ENCODE peak calls at places on chromosomes 12 and 14, in five cellular contexts. T is activated naive CD8-positive, alpha-beta T cell treated with anti-CD3 and anti-CD28 coated beads, Interleukin-2, amount 50 U/mL, for 16 hours; S is adrenal gland; K is left ventricle myocardium inferior; O is mucosa of descending colon. F is an unnamed sample.

GRCh38 chr12:67884596-67884995 is 104.7 kb upstream of the IFNG-AS1 start:
- DNase-seq in T (no peak), S (no peak), K (no peak), O (no peak), F (no peak)

GRCh38 chr12:8773456-8773855 is 49.0 kb upstream of the A2ML1 start:
- DNase-seq in T (no peak), S (no peak), K (peak; percentile 56), O (no peak), F (no peak)

GRCh38 chr12:124888203-124888602 is 24.5 kb upstream of the SCARB1 start:
- DNase-seq in T (no peak), S (peak; percentile 74), K (no peak), O (no peak), F (no peak)

GRCh38 chr12:125406131-125406530 is 340.9 kb downstream of the AACS start:
- DNase-seq in T (no peak), S (no peak), K (no peak), O (no peak), F (no peak)

GRCh38 chr12:109461049-109461845 is 15.9 kb downstream of the KCTD10 start:
- DNase-seq in T (no peak), S (peak; percentile 66), K (peak; percentile 33), O (peak; percentile 48), F (peak; percentile 60)

GRCh38 chr12:55720071-55720564 is at the start of gene RDH5:
- DNase-seq in T (no peak), S (no peak), K (peak; percentile 69), O (peak; percentile 83), F (peak; percentile 95)

GRCh38 chr14:71304588-71305133 is 397.4 kb downstream of the PCNX1 start:
- DNase-seq in T (no peak), S (no peak), K (no peak), O (no peak), F (no peak)

GRCh38 chr14:100557658-100558057 is 29.6 kb downstream of the BEGAIN start:
- DNase-seq in T (no peak), S (peak; percentile 24), K (no peak), O (no peak), F (no peak)

GRCh38 chr12:92439397-92439779 is 263.4 kb upstream of the PLEKHG7 start:
- DNase-seq in T (no peak), S (peak; percentile 70), K (no peak), O (no peak), F (peak; percentile 12)

GRCh38 chr14:95140060-95140858 is 17.1 kb downstream of the DICER1 start:
- DNase-seq in T (no peak), S (no peak), K (no peak), O (no peak), F (no peak)

GRCh38 chr12:126469211-126469610 is 1404.0 kb downstream of the AACS start:
- DNase-seq in T (no peak), S (no peak), K (no peak), O (no peak), F (no peak)

GRCh38 chr14:21066882-21067502 is 3.1 kb upstream of the ARHGEF40 start:
- DNase-seq in T (no peak), S (no peak), K (no peak), O (no peak), F (no peak)

GRCh38 chr14:94144765-94145164 is 15.4 kb upstream of the IFI27L2 start:
- DNase-seq in T (no peak), S (no peak), K (no peak), O (no peak), F (no peak)

GRCh38 chr12:66693901-66694513 is 15.1 kb upstream of the GRIP1 start:
- DNase-seq in T (no peak), S (peak; percentile 19), K (no peak), O (no peak), F (peak; percentile 72)

GRCh38 chr12:121849211-121849610 is 9.4 kb downstream of the HPD start:
- DNase-seq in T (no peak), S (no peak), K (no peak), O (no peak), F (no peak)

GRCh38 chr14:39733741-39734140 is 301.5 kb upstream of the FBXO33 start:
- DNase-seq in T (no peak), S (no peak), K (no peak), O (no peak), F (no peak)

GRCh38 chr12:110998165-110998564 is 77.8 kb upstream of the MYL2 start:
- DNase-seq in T (no peak), S (no peak), K (no peak), O (no peak), F (no peak)

GRCh38 chr12:69047990-69048389 is 115.0 kb upstream of the CPM start:
- DNase-seq in T (no peak), S (no peak), K (no peak), O (no peak), F (no peak)

GRCh38 chr12:97404549-97404948 is 58.1 kb upstream of the RMST start:
- DNase-seq in T (no peak), S (peak; percentile 28), K (no peak), O (no peak), F (peak; percentile 53)

GRCh38 chr12:45326358-45326971 is 110.6 kb downstream of the ANO6 start:
- DNase-seq in T (no peak), S (no peak), K (no peak), O (no peak), F (no peak)

GRCh38 chr12:16062611-16063010 is 151.5 kb downstream of the DERA start:
- DNase-seq in T (no peak), S (no peak), K (no peak), O (no peak), F (no peak)

GRCh38 chr12:109358154-109358869 is 10.6 kb downstream of the MYO1H start:
- DNase-seq in T (no peak), S (no peak), K (no peak), O (no peak), F (no peak)

GRCh38 chr12:11786638-11787365 is 137.3 kb downstream of the ETV6 start:
- DNase-seq in T (no peak), S (no peak), K (no peak), O (no peak), F (no peak)

GRCh38 chr12:6327159-6327558 is 14.7 kb downstream of the TNFRSF1A start:
- DNase-seq in T (no peak), S (peak; percentile 11), K (no peak), O (no peak), F (no peak)

GRCh38 chr14:66974397-66975025 is 214.7 kb upstream of the GARIN2 start:
- DNase-seq in T (no peak), S (no peak), K (no peak), O (no peak), F (no peak)

GRCh38 chr12:96303656-96304055 is 96.6 kb downstream of the CDK17 start:
- DNase-seq in T (no peak), S (no peak), K (no peak), O (no peak), F (no peak)

GRCh38 chr12:25744334-25744733 is 191.3 kb upstream of the LMNTD1 start:
- DNase-seq in T (no peak), S (no peak), K (no peak), O (no peak), F (no peak)

F was measured in HT-29.